ENCODE peak calls at places on chromosomes 5 and 9, in six cellular contexts. R is CD8-positive, alpha-beta memory T cell; C is heart right ventricle; W is amniotic stem cell; J is activated CD4-positive, alpha-beta memory T cell treated with anti-CD3 and anti-CD28 coated beads for 36 hours; Z is amygdala. Y is an unnamed sample.

GRCh38 chr9:72749276-72749675 is 203.6 kb downstream of the ALDH1A1 start:
- DNase-seq in R (no peak), C (no peak), W (no peak), J (no peak), Z (no peak), Y (no peak)

GRCh38 chr5:53738105-53738504 is 177.7 kb downstream of the NDUFS4 start:
- DNase-seq in R (no peak), C (no peak), W (no peak), J (no peak), Z (no peak), Y (no peak)

GRCh38 chr5:151151263-151151660 is 6.3 kb downstream of the ANXA6 start:
- DNase-seq in R (peak), C (no peak), W (no peak), J (no peak), Z (no peak), Y (no peak)

GRCh38 chr9:28547469-28547981 is 974.2 kb upstream of the C9orf72 start:
- DNase-seq in R (no peak), C (no peak), W (no peak), J (no peak), Z (no peak), Y (no peak)

GRCh38 chr9:124975131-124975530 is 34.2 kb upstream of the GOLGA1 start:
- DNase-seq in R (no peak), C (no peak), W (no peak), J (no peak), Z (no peak), Y (no peak)

GRCh38 chr5:78927657-78928282 is 57.3 kb downstream of the ARSB start:
- DNase-seq in R (no peak), C (no peak), W (no peak), J (no peak), Z (no peak), Y (no peak)

GRCh38 chr9:132997591-132997990 is 19.1 kb downstream of the GFI1B start:
- DNase-seq in R (no peak), C (no peak), W (no peak), J (no peak), Z (no peak), Y (no peak)

GRCh38 chr5:95615164-95615467 is 4.8 kb upstream of the GPR150 start:
- DNase-seq in R (no peak), C (no peak), W (no peak), J (no peak), Z (no peak), Y (no peak)

GRCh38 chr9:11457809-11458785 is 845.3 kb upstream of the PTPRD start:
- DNase-seq in R (no peak), C (no peak), W (no peak), J (no peak), Z (no peak), Y (no peak)

GRCh38 chr5:112415552-112415951 is 3.5 kb downstream of the EPB41L4A start:
- DNase-seq in R (no peak), C (no peak), W (no peak), J (no peak), Z (no peak), Y (no peak)

GRCh38 chr9:34362614-34363013 is 14.1 kb downstream of the MYORG start:
- DNase-seq in R (no peak), C (no peak), W (no peak), J (no peak), Z (no peak), Y (no peak)

GRCh38 chr5:132808448-132808847 is 4.7 kb upstream of the SOWAHA start:
- DNase-seq in R (no peak), C (no peak), W (no peak), J (no peak), Z (no peak), Y (no peak)

GRCh38 chr5:172801184-172801671 is 30.2 kb upstream of the DUSP1 start:
- DNase-seq in R (no peak), C (no peak), W (peak), J (no peak), Z (no peak), Y (no peak)

GRCh38 chr5:2879701-2880100 is 128.2 kb upstream of the IRX2 start:
- DNase-seq in R (no peak), C (no peak), W (no peak), J (no peak), Z (no peak), Y (no peak)

GRCh38 chr5:92917044-92917443 is 664.0 kb downstream of the NR2F1-AS1 start:
- DNase-seq in R (no peak), C (no peak), W (no peak), J (no peak), Z (no peak), Y (no peak)

GRCh38 chr9:5186416-5187169 is 1.2 kb upstream of the INSL6 start:
- DNase-seq in R (peak), C (no peak), W (peak), J (peak), Z (no peak), Y (no peak)

GRCh38 chr9:110125207-110125751 is 82.7 kb downstream of the C9orf152 start:
- DNase-seq in R (no peak), C (peak), W (peak), J (no peak), Z (no peak), Y (peak)

GRCh38 chr9:101486693-101487442 is 46.8 kb upstream of the RNF20 start:
- DNase-seq in R (no peak), C (peak), W (peak), J (peak), Z (peak), Y (peak)

GRCh38 chr5:143030349-143030748 is 260.2 kb downstream of the ARHGAP26 start:
- DNase-seq in R (peak), C (no peak), W (no peak), J (peak), Z (no peak), Y (no peak)

GRCh38 chr9:98326402-98327248 is 71.2 kb upstream of the TBC1D2 start:
- DNase-seq in R (no peak), C (no peak), W (no peak), J (no peak), Z (no peak), Y (no peak)

GRCh38 chr5:141320225-141321169 is at the start of gene TAF7:
- DNase-seq in R (peak), C (peak), W (peak), J (peak), Z (peak), Y (peak)

GRCh38 chr5:73955447-73955846 is 329.5 kb downstream of the ARHGEF28 start:
- DNase-seq in R (no peak), C (no peak), W (no peak), J (no peak), Z (peak), Y (no peak)

GRCh38 chr5:72624641-72625236 is 117.5 kb upstream of the ZNF366 start:
- DNase-seq in R (no peak), C (no peak), W (no peak), J (no peak), Z (no peak), Y (peak)

GRCh38 chr9:92426501-92426900 is 2.2 kb upstream of the OMD start:
- DNase-seq in R (no peak), C (no peak), W (no peak), J (no peak), Z (no peak), Y (no peak)

GRCh38 chr5:24351285-24351684 is 293.5 kb downstream of the CDH10 start:
- DNase-seq in R (no peak), C (no peak), W (no peak), J (no peak), Z (no peak), Y (no peak)

GRCh38 chr9:83430681-83431080 is 107.5 kb downstream of the FRMD3 start:
- DNase-seq in R (no peak), C (no peak), W (no peak), J (no peak), Z (no peak), Y (peak)